ENCODE peak calls at places on chromosomes 1 and 21, in ten cellular contexts. A is adipocyte; D is colonic mucosa; F is NCI-H1436 treated with DMSO at 0.1 percent for 48 hours; Y is caudate nucleus; U is mesenteric fat pad; P is stimulated activated CD4-positive, alpha-beta T cell treated with anti-CD3 and anti-CD28 coated beads, Interleukin-2, amount 100 ng/mL, for 48 hours; B is activated naive CD4-positive, alpha-beta T cell treated with anti-CD3 and anti-CD28 coated beads for 36 hours; E is PC-3; X is nephron progenitor cell. O is an unnamed sample.

GRCh38 chr21:38350681-38351080 is 93.9 kb downstream of the KCNJ15 start:
- DNase-seq in A (no peak), D (no peak), F (no peak), Y (no peak), U (no peak), P (no peak), B (no peak), E (no peak), X (no peak), O (no peak)

GRCh38 chr1:149885364-149886111 is 13.8 kb upstream of the BOLA1 start:
- DNase-seq in A (peak), D (peak), F (peak), Y (peak), U (peak), P (peak), B (peak), E (peak), X (peak), O (peak)

GRCh38 chr1:217090073-217090911 is 367.1 kb upstream of the ESRRG start:
- DNase-seq in A (no peak), D (no peak), F (no peak), Y (peak), U (no peak), P (no peak), B (no peak), E (peak), X (no peak), O (no peak)

GRCh38 chr1:19429611-19430010 is 55.7 kb downstream of the CAPZB start:
- DNase-seq in A (no peak), D (no peak), F (no peak), Y (no peak), U (no peak), P (no peak), B (no peak), E (no peak), X (peak), O (no peak)

GRCh38 chr1:232627645-232628334 is 2.1 kb downstream of the SIPA1L2 start:
- DNase-seq in A (peak), D (peak), F (peak), Y (no peak), U (no peak), P (no peak), B (peak), E (peak), X (no peak), O (peak)

GRCh38 chr1:39625462-39626273 is 13.8 kb downstream of the HEYL start:
- DNase-seq in A (peak), D (peak), F (no peak), Y (peak), U (no peak), P (no peak), B (no peak), E (no peak), X (no peak), O (no peak)

GRCh38 chr1:155123801-155124200 is 3.9 kb upstream of the EFNA1 start:
- DNase-seq in A (no peak), D (no peak), F (no peak), Y (no peak), U (no peak), P (no peak), B (no peak), E (peak), X (no peak), O (no peak)

GRCh38 chr1:235513495-235514366 is 9.5 kb upstream of the B3GALNT2 start:
- DNase-seq in A (peak), D (peak), F (peak), Y (no peak), U (no peak), P (peak), B (peak), E (peak), X (peak), O (peak)

GRCh38 chr1:83959824-83960441 is 39.0 kb downstream of the TTLL7 start:
- DNase-seq in A (peak), D (no peak), F (no peak), Y (no peak), U (no peak), P (no peak), B (no peak), E (no peak), X (no peak), O (no peak)

GRCh38 chr1:199549424-199549823 is 478.1 kb upstream of the NR5A2 start:
- DNase-seq in A (peak), D (no peak), F (no peak), Y (no peak), U (no peak), P (no peak), B (no peak), E (peak), X (no peak), O (no peak)

GRCh38 chr1:181101581-181102226 is 13.2 kb downstream of the IER5 start:
- DNase-seq in A (peak), D (no peak), F (no peak), Y (no peak), U (no peak), P (no peak), B (no peak), E (peak), X (peak), O (no peak)

GRCh38 chr1:152148991-152149390 is 10.0 kb downstream of the RPTN start:
- DNase-seq in A (no peak), D (no peak), F (no peak), Y (no peak), U (no peak), P (no peak), B (no peak), E (no peak), X (no peak), O (no peak)

GRCh38 chr1:216903389-216903754 is 180.1 kb upstream of the ESRRG start:
- DNase-seq in A (peak), D (no peak), F (no peak), Y (no peak), U (no peak), P (no peak), B (no peak), E (peak), X (no peak), O (no peak)

GRCh38 chr1:172287207-172287606 is 133.3 kb upstream of the C1orf105 start:
- DNase-seq in A (peak), D (peak), F (no peak), Y (no peak), U (no peak), P (no peak), B (no peak), E (peak), X (no peak), O (no peak)

GRCh38 chr1:7672864-7673263 is 98.2 kb upstream of the VAMP3 start:
- DNase-seq in A (no peak), D (no peak), F (no peak), Y (no peak), U (no peak), P (no peak), B (no peak), E (no peak), X (no peak), O (no peak)

GRCh38 chr1:231924183-231924582 is 297.6 kb downstream of the DISC1 start:
- DNase-seq in A (no peak), D (no peak), F (no peak), Y (no peak), U (no peak), P (no peak), B (no peak), E (no peak), X (no peak), O (no peak)

GRCh38 chr1:46401964-46402626 is 8.0 kb downstream of the FAAH start:
- DNase-seq in A (peak), D (peak), F (no peak), Y (peak), U (no peak), P (no peak), B (no peak), E (peak), X (no peak), O (no peak)

GRCh38 chr1:234148816-234149215 is 224.4 kb upstream of the COA6 start:
- DNase-seq in A (no peak), D (no peak), F (no peak), Y (no peak), U (no peak), P (no peak), B (no peak), E (no peak), X (no peak), O (no peak)